ENCODE peak calls at places on chromosomes 13 and 19, in ten cellular contexts. U is NCI-H2107; B is HCT116; Z is hypothalamus; D is activated CD8-positive, alpha-beta memory T cell treated with anti-CD3 and anti-CD28 coated beads for 4 hours; E is T-helper 9 cell; O is activated effector memory CD4-positive, alpha-beta T cell treated with anti-CD3 and anti-CD28 coated beads, Interleukin-2, amount 50 U/mL, for 16 hours; A is stimulated activated CD8-positive, alpha-beta memory T cell treated with anti-CD3 and anti-CD28 coated beads, Interleukin-15, amount 100 ng/mL, for 24 hours; Q is GM12864; L is activated T-helper 9 cell treated with anti-CD3 and anti-CD28 coated beads, Interleukin-2, amount 50 U/mL, for 16 hours. K is an unnamed sample.

GRCh38 chr13:63088226-63088625 is 1672.6 kb upstream of the PCDH20 start:
- DNase-seq in U (no peak), B (no peak), Z (no peak), D (no peak), E (no peak), O (no peak), A (no peak), Q (no peak), L (no peak), K (no peak)

GRCh38 chr19:8388612-8388958 is 1.6 kb upstream of the RAB11B start:
- DNase-seq in U (no peak), B (no peak), Z (no peak), D (no peak), E (no peak), O (no peak), A (no peak), Q (no peak), L (no peak), K (no peak)

GRCh38 chr19:35497406-35497805 is 7.1 kb upstream of the KRTDAP start:
- DNase-seq in U (no peak), B (no peak), Z (no peak), D (no peak), E (no peak), O (no peak), A (no peak), Q (no peak), L (no peak), K (no peak)

GRCh38 chr19:35751839-35752745 is 3.7 kb downstream of the LIN37 start:
- DNase-seq in U (no peak), B (no peak), Z (no peak), D (no peak), E (no peak), O (no peak), A (no peak), Q (no peak), L (no peak), K (no peak)

GRCh38 chr19:55066107-55066709 is 3.3 kb upstream of the RDH13 start:
- DNase-seq in U (no peak), B (no peak), Z (no peak), D (no peak), E (no peak), O (no peak), A (no peak), Q (no peak), L (no peak), K (no peak)

GRCh38 chr13:109666656-109667448 is 119.5 kb downstream of the IRS2 start:
- DNase-seq in U (no peak), B (no peak), Z (no peak), D (no peak), E (no peak), O (no peak), A (no peak), Q (no peak), L (no peak), K (no peak)

GRCh38 chr19:17041994-17042393 is 15.4 kb upstream of the CPAMD8 start:
- DNase-seq in U (no peak), B (no peak), Z (no peak), D (no peak), E (no peak), O (no peak), A (no peak), Q (no peak), L (no peak), K (no peak)

GRCh38 chr19:11018743-11019142 is 57.9 kb downstream of the SMARCA4 start:
- DNase-seq in U (no peak), B (no peak), Z (no peak), D (no peak), E (no peak), O (no peak), A (no peak), Q (no peak), L (no peak), K (no peak)

GRCh38 chr19:12868540-12869112 is 12.6 kb downstream of the DNASE2 start:
- DNase-seq in U (no peak), B (no peak), Z (no peak), D (no peak), E (no peak), O (no peak), A (no peak), Q (no peak), L (no peak), K (peak; percentile 18)

GRCh38 chr19:33226550-33227241 is 1.0 kb upstream of the SLC7A10 start:
- DNase-seq in U (no peak), B (no peak), Z (no peak), D (no peak), E (no peak), O (no peak), A (no peak), Q (no peak), L (no peak), K (no peak)

GRCh38 chr19:30006206-30006605 is 64.2 kb downstream of the URI1 start:
- DNase-seq in U (no peak), B (no peak), Z (no peak), D (no peak), E (no peak), O (no peak), A (no peak), Q (no peak), L (no peak), K (no peak)

GRCh38 chr13:29800687-29801086 is 49.7 kb downstream of the UBL3 start:
- DNase-seq in U (no peak), B (no peak), Z (no peak), D (no peak), E (no peak), O (no peak), A (no peak), Q (no peak), L (no peak), K (no peak)

GRCh38 chr19:12990853-12991252 is 4.4 kb upstream of the NFIX start:
- DNase-seq in U (no peak), B (no peak), Z (no peak), D (no peak), E (no peak), O (no peak), A (no peak), Q (no peak), L (no peak), K (no peak)

GRCh38 chr13:85492283-85492682 is 306.9 kb downstream of the SLITRK6 start:
- DNase-seq in U (no peak), B (no peak), Z (no peak), D (no peak), E (no peak), O (no peak), A (no peak), Q (no peak), L (no peak), K (no peak)

GRCh38 chr19:19820774-19821315 is 705 bp downstream of the ZNF506 start:
- DNase-seq in U (no peak), B (no peak), Z (no peak), D (no peak), E (no peak), O (no peak), A (no peak), Q (peak; percentile 27), L (no peak), K (no peak)